ENCODE peak calls at places on chromosomes 2 and 18, in nine cellular contexts. U is tibial nerve; F is GM12865; P is body of pancreas; Z is stimulated activated CD4-positive, alpha-beta T cell treated with anti-CD3 and anti-CD28 coated beads, Interleukin-4, amount 100 ng/mL, for 24 hours; I is cardiac fibroblast; J is activated naive CD4-positive, alpha-beta T cell treated with anti-CD3 and anti-CD28 coated beads, Interleukin-2, amount 10 ng/mL, durations not matched to agents 7 days and 5 days; R is AG20443; N is T1000. X is an unnamed sample.

GRCh38 chr2:239588451-239589269 is 187.8 kb upstream of the HDAC4 start:
- DNase-seq in U (no peak), F (no peak), P (no peak), Z (no peak), I (no peak), J (peak; percentile 13), R (no peak), N (no peak), X (no peak)

GRCh38 chr2:88626171-88627054 is 851 bp downstream of the EIF2AK3 start:
- DNase-seq in U (peak; percentile 10), F (peak; percentile 57), P (peak; percentile 52), Z (peak; percentile 56), I (peak; percentile 31), J (peak; percentile 79), R (peak; percentile 28), N (no peak), X (peak; percentile 55)

GRCh38 chr18:28032177-28032576 is 144.8 kb downstream of the CDH2 start:
- DNase-seq in U (no peak), F (no peak), P (no peak), Z (no peak), I (no peak), J (no peak), R (no peak), N (no peak), X (no peak)

GRCh38 chr2:98910349-98911125 is 25.5 kb downstream of the CRACDL start:
- DNase-seq in U (no peak), F (no peak), P (no peak), Z (no peak), I (no peak), J (no peak), R (no peak), N (no peak), X (no peak)

GRCh38 chr2:16081316-16082200 is 141.2 kb downstream of the MYCN start:
- DNase-seq in U (no peak), F (no peak), P (no peak), Z (no peak), I (no peak), J (no peak), R (no peak), N (no peak), X (no peak)

GRCh38 chr2:207239222-207239674 is 73.5 kb upstream of the KLF7 start:
- DNase-seq in U (peak; percentile 71), F (no peak), P (peak; percentile 27), Z (peak; percentile 55), I (peak; percentile 98), J (no peak), R (peak; percentile 93), N (peak; percentile 86), X (no peak)

GRCh38 chr2:497770-498492 is 179.3 kb downstream of the TMEM18 start:
- DNase-seq in U (no peak), F (no peak), P (no peak), Z (no peak), I (no peak), J (no peak), R (no peak), N (no peak), X (no peak)

GRCh38 chr2:189608799-189609422 is 28.3 kb upstream of the SLC40A1 start:
- DNase-seq in U (no peak), F (no peak), P (no peak), Z (no peak), I (peak; percentile 44), J (no peak), R (peak; percentile 43), N (no peak), X (no peak)

GRCh38 chr2:229713371-229714079 is 830 bp downstream of the DNER start:
- DNase-seq in U (no peak), F (peak; percentile 10), P (no peak), Z (no peak), I (no peak), J (peak; percentile 30), R (peak; percentile 29), N (peak; percentile 49), X (peak; percentile 44)

GRCh38 chr2:96832401-96832750 is 11.4 kb downstream of the ANKRD23 start:
- DNase-seq in U (no peak), F (no peak), P (no peak), Z (no peak), I (no peak), J (no peak), R (no peak), N (no peak), X (no peak)

GRCh38 chr2:240502430-240503121 is 55.2 kb downstream of the ANKMY1 start:
- DNase-seq in U (no peak), F (no peak), P (no peak), Z (peak; percentile 1), I (no peak), J (peak; percentile 8), R (no peak), N (no peak), X (no peak)

GRCh38 chr18:55314615-55315237 is 273.3 kb downstream of the TCF4 start:
- DNase-seq in U (no peak), F (no peak), P (no peak), Z (no peak), I (no peak), J (no peak), R (no peak), N (no peak), X (no peak)

GRCh38 chr2:30185175-30185574 is 38.4 kb downstream of the YPEL5 start:
- DNase-seq in U (no peak), F (no peak), P (no peak), Z (no peak), I (peak; percentile 25), J (no peak), R (no peak), N (no peak), X (no peak)

GRCh38 chr2:69238449-69239031 is 148.5 kb downstream of the GFPT1 start:
- DNase-seq in U (no peak), F (no peak), P (no peak), Z (no peak), I (no peak), J (no peak), R (peak; percentile 77), N (no peak), X (no peak)

GRCh38 chr2:95348609-95349567 is 51.7 kb downstream of the KCNIP3 start:
- DNase-seq in U (no peak), F (no peak), P (no peak), Z (no peak), I (peak; percentile 39), J (peak; percentile 18), R (peak; percentile 39), N (no peak), X (no peak)

GRCh38 chr2:236194786-236195185 is 26.6 kb upstream of the GBX2 start:
- DNase-seq in U (no peak), F (no peak), P (no peak), Z (no peak), I (no peak), J (no peak), R (no peak), N (no peak), X (no peak)

GRCh38 chr2:23824777-23825212 is 102.1 kb downstream of the ATAD2B start:
- DNase-seq in U (peak; percentile 84), F (peak; percentile 65), P (no peak), Z (peak; percentile 39), I (peak; percentile 72), J (peak; percentile 22), R (peak; percentile 41), N (no peak), X (peak; percentile 62)

GRCh38 chr2:101540518-101540917 is 65.6 kb upstream of the RFX8 start:
- DNase-seq in U (no peak), F (no peak), P (no peak), Z (no peak), I (peak; percentile 89), J (no peak), R (peak; percentile 24), N (no peak), X (no peak)

GRCh38 chr2:96251721-96252292 is 14.0 kb downstream of the TMEM127 start:
- DNase-seq in U (peak; percentile 35), F (peak; percentile 25), P (peak; percentile 46), Z (no peak), I (peak; percentile 94), J (no peak), R (peak; percentile 94), N (peak; percentile 65), X (no peak)

GRCh38 chr2:96769816-96770215 is 9.1 kb downstream of the CNNM4 start:
- DNase-seq in U (no peak), F (no peak), P (no peak), Z (no peak), I (no peak), J (no peak), R (peak; percentile 38), N (no peak), X (no peak)

GRCh38 chr2:70923378-70924015 is 12.2 kb upstream of the ATP6V1B1 start:
- DNase-seq in U (no peak), F (peak; percentile 31), P (no peak), Z (no peak), I (no peak), J (peak; percentile 45), R (no peak), N (no peak), X (peak; percentile 23)

GRCh38 chr2:232420073-232420454 is 13.4 kb downstream of the ALPG start:
- DNase-seq in U (no peak), F (no peak), P (no peak), Z (no peak), I (no peak), J (no peak), R (no peak), N (no peak), X (no peak)

GRCh38 chr2:190404487-190404886 is 3.7 kb upstream of the MFSD6 start:
- DNase-seq in U (no peak), F (no peak), P (no peak), Z (peak; percentile 52), I (peak; percentile 29), J (no peak), R (no peak), N (no peak), X (no peak)

GRCh38 chr18:61459896-61460295 is 126.7 kb downstream of the CDH20 start:
- DNase-seq in U (no peak), F (no peak), P (no peak), Z (no peak), I (no peak), J (no peak), R (peak; percentile 16), N (no peak), X (no peak)

GRCh38 chr2:218402911-218403411 is 3.3 kb downstream of the CTDSP1 start:
- DNase-seq in U (no peak), F (no peak), P (no peak), Z (no peak), I (no peak), J (no peak), R (no peak), N (no peak), X (no peak)